ENCODE peak calls at places on chromosomes 12 and 14, in five cellular contexts. E is sigmoid colon, N is A549, H is HepG2, T is upper lobe of left lung. P is an unnamed sample.

GRCh38 chr14:68824517-68825347 is 31.9 kb upstream of the ZFP36L1 start:
- DNase-seq in E (peak), N (peak), H (peak), T (peak), P (no peak)

GRCh38 chr12:953776-954175 is 4.3 kb upstream of the RAD52 start:
- DNase-seq in E (no peak), N (no peak), H (no peak), T (no peak), P (no peak)

GRCh38 chr12:86663691-86664090 is 407.5 kb upstream of the MGAT4C start:
- DNase-seq in E (no peak), N (no peak), H (no peak), T (no peak), P (no peak)

GRCh38 chr14:88882236-88882635 is 57.8 kb downstream of the TTC8 start:
- DNase-seq in E (no peak), N (no peak), H (peak), T (no peak), P (no peak)

GRCh38 chr12:123056053-123056452 is 75.6 kb downstream of the ARL6IP4 start:
- DNase-seq in E (no peak), N (peak), H (no peak), T (no peak), P (no peak)

GRCh38 chr12:47547077-47547476 is 158.8 kb downstream of the RPAP3 start:
- DNase-seq in E (no peak), N (peak), H (no peak), T (no peak), P (no peak)

GRCh38 chr14:104970231-104971068 is 7.7 kb downstream of the AHNAK2 start:
- DNase-seq in E (peak), N (peak), H (no peak), T (no peak), P (peak)

GRCh38 chr12:121026274-121027045 is 10.2 kb upstream of the C12orf43 start:
- DNase-seq in E (no peak), N (no peak), H (peak), T (peak), P (no peak)

GRCh38 chr12:105580841-105581352 is 250.4 kb downstream of the C12orf75 start:
- DNase-seq in E (no peak), N (no peak), H (no peak), T (no peak), P (no peak)

GRCh38 chr12:89859513-89860220 is 151.0 kb upstream of the ATP2B1 start:
- DNase-seq in E (no peak), N (no peak), H (no peak), T (no peak), P (no peak)

GRCh38 chr14:90301580-90302181 is 30.1 kb downstream of the NRDE2 start:
- DNase-seq in E (no peak), N (peak), H (peak), T (no peak), P (no peak)

GRCh38 chr12:127926004-127926403 is 341.0 kb upstream of the TMEM132C start:
- DNase-seq in E (no peak), N (peak), H (no peak), T (no peak), P (no peak)

GRCh38 chr12:12577786-12578185 is 15.1 kb upstream of the DUSP16 start:
- DNase-seq in E (no peak), N (no peak), H (no peak), T (no peak), P (no peak)

GRCh38 chr12:15966426-15966825 is 55.3 kb downstream of the DERA start:
- DNase-seq in E (no peak), N (no peak), H (no peak), T (no peak), P (no peak)

GRCh38 chr14:52618602-52619001 is 66.0 kb downstream of the GPR137C start:
- DNase-seq in E (no peak), N (no peak), H (no peak), T (no peak), P (no peak)

GRCh38 chr14:52619692-52620091 is 67.1 kb downstream of the GPR137C start:
- DNase-seq in E (no peak), N (no peak), H (no peak), T (no peak), P (no peak)
- TF ChIP-seq EP300 in E (no peak), N (no peak), H (no peak), T (no peak), P (no peak)

GRCh38 chr12:33589609-33590114 is 150.0 kb upstream of the SYT10 start:
- DNase-seq in E (no peak), N (no peak), H (no peak), T (no peak), P (no peak)

GRCh38 chr12:33593753-33594152 is 154.1 kb upstream of the SYT10 start:
- DNase-seq in E (no peak), N (no peak), H (no peak), T (no peak), P (no peak)

GRCh38 chr12:33588725-33589405 is 149.2 kb upstream of the SYT10 start:
- DNase-seq in E (no peak), N (no peak), H (no peak), T (no peak), P (no peak)

GRCh38 chr12:33586576-33586975 is 147.0 kb upstream of the SYT10 start:
- DNase-seq in E (no peak), N (no peak), H (no peak), T (no peak), P (no peak)

GRCh38 chr12:33588082-33588712 is 148.6 kb upstream of the SYT10 start:
- DNase-seq in E (no peak), N (peak), H (no peak), T (no peak), P (no peak)
- TF ChIP-seq EP300 in E (no peak), N (no peak), H (no peak), T (no peak), P (no peak)

GRCh38 chr12:69651922-69652321 is 41.2 kb upstream of the LRRC10 start:
- DNase-seq in E (no peak), N (no peak), H (no peak), T (no peak), P (no peak)
- TF ChIP-seq EP300 in E (no peak), N (no peak), H (no peak), T (no peak), P (no peak)

DNA sequence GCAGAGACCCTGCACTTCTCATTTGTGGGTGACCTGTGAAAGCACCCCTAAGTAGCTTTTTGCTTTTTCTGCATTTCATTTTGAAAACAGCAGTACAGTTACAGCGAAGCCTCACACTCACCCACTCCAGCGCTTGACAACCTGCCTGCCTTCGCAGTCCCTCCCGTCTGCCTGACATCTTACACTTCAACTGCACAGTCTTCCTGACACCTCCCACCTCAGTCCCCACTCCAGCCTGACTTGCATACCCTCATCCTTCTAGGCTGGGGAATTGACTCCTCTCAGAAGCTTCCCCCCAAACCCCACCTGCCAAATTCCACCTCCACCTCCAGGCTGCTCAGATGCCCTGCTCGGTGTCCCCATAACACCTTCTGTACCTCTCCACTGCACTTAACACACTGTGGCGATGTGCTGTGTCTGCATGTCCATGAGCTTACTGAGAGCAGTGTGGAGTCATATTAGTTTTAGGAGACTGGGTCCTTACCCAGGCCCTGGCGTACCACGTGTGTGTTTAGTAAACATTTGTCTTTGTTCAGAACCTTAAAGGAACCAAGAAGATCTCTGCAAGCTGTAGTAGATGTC is 159.4 kb downstream of the PRKCH start:
- DNase-seq in E (no peak), N (no peak), H (no peak), T (no peak), P (no peak)
- TF ChIP-seq EP300 in E (no peak), N (no peak), H (no peak), T (no peak), P (no peak)

DNA sequence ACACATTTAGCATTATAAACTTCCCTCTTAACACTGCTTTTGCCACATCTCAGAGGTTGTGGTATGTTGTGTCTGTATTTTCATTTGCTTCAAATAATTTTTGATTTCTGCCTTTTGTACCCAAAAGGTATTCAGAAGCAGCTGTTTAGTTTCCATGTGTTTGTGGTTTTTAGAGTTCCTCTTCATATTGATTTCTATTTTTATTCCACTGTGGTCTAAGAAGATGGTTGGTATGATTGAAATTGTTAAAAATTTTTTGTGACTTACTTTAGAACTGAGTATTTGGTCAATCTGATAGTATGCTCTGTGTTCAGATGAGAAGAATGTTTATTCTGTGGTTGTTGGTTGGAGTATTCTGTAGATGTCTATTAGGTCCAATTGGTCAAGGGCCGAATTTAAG is 76.4 kb downstream of the IFNG-AS1 start:
- DNase-seq in E (no peak), N (no peak), H (no peak), T (no peak), P (no peak)
- TF ChIP-seq EP300 in E (no peak), N (no peak), H (no peak), T (no peak), P (no peak)

GRCh38 chr12:64679487-64679983 is 69.2 kb downstream of the RASSF3 start:
- DNase-seq in E (peak), N (peak), H (no peak), T (peak), P (peak)
- TF ChIP-seq EP300 in E (no peak), N (no peak), H (no peak), T (no peak), P (no peak)